ENCODE peak calls at places on chromosomes 7 and 10, in eight cellular contexts. T is CD8-positive, alpha-beta T cell; R is aorta; I is omental fat pad; M is H54; Q is NCI-H82; P is mucosa of gallbladder; K is fibroblast of villous mesenchyme. Z is an unnamed sample.

GRCh38 chr10:63677001-63677400 is 155.8 kb downstream of the REEP3 start:
- DNase-seq in T (no peak), R (no peak), I (no peak), M (no peak), Q (no peak), P (no peak), K (no peak), Z (no peak)

GRCh38 chr7:74175270-74175803 is 1.2 kb downstream of the EIF4H start:
- DNase-seq in T (no peak), R (no peak), I (no peak), M (no peak), Q (no peak), P (no peak), K (no peak), Z (no peak)

GRCh38 chr7:9835204-9835603 is 1138.5 kb upstream of the PHF14 start:
- DNase-seq in T (no peak), R (no peak), I (no peak), M (no peak), Q (no peak), P (no peak), K (no peak), Z (no peak)

GRCh38 chr7:93011351-93012294 is 106.2 kb downstream of the SAMD9 start:
- DNase-seq in T (no peak), R (no peak), I (no peak), M (peak), Q (peak), P (no peak), K (peak), Z (no peak)

GRCh38 chr7:30511973-30512662 is 7.5 kb upstream of the GGCT start:
- DNase-seq in T (no peak), R (no peak), I (no peak), M (no peak), Q (peak), P (no peak), K (no peak), Z (no peak)

GRCh38 chr10:43236176-43236850 is 30.6 kb downstream of the RASGEF1A start:
- DNase-seq in T (peak), R (peak), I (peak), M (no peak), Q (no peak), P (no peak), K (no peak), Z (no peak)

GRCh38 chr7:122166708-122167107 is 22.7 kb upstream of the AASS start:
- DNase-seq in T (no peak), R (no peak), I (no peak), M (peak), Q (no peak), P (no peak), K (peak), Z (no peak)

GRCh38 chr10:69576334-69577011 is 3.3 kb upstream of the NEUROG3 start:
- DNase-seq in T (no peak), R (no peak), I (no peak), M (no peak), Q (no peak), P (no peak), K (no peak), Z (no peak)

GRCh38 chr7:83204715-83205114 is 42.0 kb upstream of the PCLO start:
- DNase-seq in T (no peak), R (no peak), I (no peak), M (no peak), Q (no peak), P (no peak), K (no peak), Z (no peak)

GRCh38 chr7:2003451-2003930 is 229.3 kb downstream of the MAD1L1 start:
- DNase-seq in T (no peak), R (peak), I (no peak), M (no peak), Q (no peak), P (no peak), K (no peak), Z (no peak)

GRCh38 chr10:109934958-109935793 is 11.9 kb upstream of the XPNPEP1 start:
- DNase-seq in T (peak), R (no peak), I (no peak), M (no peak), Q (peak), P (no peak), K (peak), Z (no peak)

GRCh38 chr10:97570789-97571536 is 1.6 kb upstream of the ANKRD2 start:
- DNase-seq in T (no peak), R (peak), I (no peak), M (no peak), Q (peak), P (no peak), K (no peak), Z (no peak)

GRCh38 chr10:37803269-37803668 is 54.1 kb downstream of the ZNF248 start:
- DNase-seq in T (no peak), R (no peak), I (no peak), M (no peak), Q (no peak), P (no peak), K (no peak), Z (no peak)

GRCh38 chr7:32506266-32507054 is 11.2 kb downstream of the AVL9 start:
- DNase-seq in T (no peak), R (no peak), I (no peak), M (peak), Q (peak), P (no peak), K (peak), Z (no peak)

GRCh38 chr10:34292675-34293074 is 522.4 kb downstream of the PARD3 start:
- DNase-seq in T (no peak), R (no peak), I (no peak), M (no peak), Q (peak), P (no peak), K (peak), Z (no peak)

GRCh38 chr7:130430841-130431713 is 9.7 kb downstream of the CEP41 start:
- DNase-seq in T (no peak), R (no peak), I (no peak), M (no peak), Q (peak), P (no peak), K (peak), Z (no peak)

GRCh38 chr7:86788948-86789347 is 145.2 kb downstream of the GRM3 start:
- DNase-seq in T (no peak), R (no peak), I (no peak), M (no peak), Q (no peak), P (no peak), K (no peak), Z (no peak)

GRCh38 chr7:111958889-111959288 is 247.3 kb downstream of the DOCK4 start:
- DNase-seq in T (no peak), R (no peak), I (no peak), M (no peak), Q (peak), P (peak), K (no peak), Z (no peak)

GRCh38 chr7:7351832-7352231 is 169.5 kb downstream of the C1GALT1 start:
- DNase-seq in T (no peak), R (no peak), I (no peak), M (no peak), Q (no peak), P (no peak), K (no peak), Z (no peak)

GRCh38 chr7:112866424-112866823 is 76.2 kb upstream of the TMEM168 start:
- DNase-seq in T (no peak), R (no peak), I (no peak), M (no peak), Q (no peak), P (no peak), K (no peak), Z (no peak)

GRCh38 chr7:16431646-16432424 is 10.5 kb upstream of the CRPPA start:
- DNase-seq in T (no peak), R (no peak), I (no peak), M (peak), Q (peak), P (no peak), K (peak), Z (peak)

Z was measured in head of caudate nucleus.